ENCODE peak calls at places on chromosomes 2 and 18, in four cellular contexts. L is K562, W is HepG2, Q is SK-N-SH. C is an unnamed sample.
A peak's percentile ranks its signal among the peaks of the same experiment; 100 is the strongest.

GRCh38 chr2:110958720-110959119 is 162.0 kb upstream of the BCL2L11 start:
- DNase-seq in L (no peak), W (no peak), Q (no peak), C (no peak)

GRCh38 chr2:9136997-9137819 is 69.4 kb upstream of the ASAP2 start:
- DNase-seq in L (no peak), W (peak; percentile 57), Q (no peak), C (no peak)

GRCh38 chr2:13193900-13194299 is 477.2 kb downstream of the TRIB2 start:
- DNase-seq in L (no peak), W (peak; percentile 14), Q (peak; percentile 26), C (no peak)

GRCh38 chr2:33606622-33607021 is 7.5 kb upstream of the FAM98A start:
- DNase-seq in L (no peak), W (no peak), Q (no peak), C (no peak)

GRCh38 chr2:43051316-43051715 is 175.1 kb downstream of the ZFP36L2 start:
- DNase-seq in L (no peak), W (no peak), Q (no peak), C (no peak)

GRCh38 chr18:1104265-1104792 is 199.7 kb downstream of the ADCYAP1 start:
- DNase-seq in L (no peak), W (no peak), Q (no peak), C (no peak)

GRCh38 chr18:58135806-58136331 is 91.8 kb downstream of the NEDD4L start:
- DNase-seq in L (peak; percentile 75), W (peak; percentile 31), Q (peak; percentile 76), C (peak; percentile 51)

GRCh38 chr2:21793461-21793860 is 669.7 kb downstream of the TDRD15 start:
- DNase-seq in L (no peak), W (no peak), Q (no peak), C (no peak)

GRCh38 chr2:675982-676646 is 1.1 kb downstream of the TMEM18 start:
- DNase-seq in L (peak; percentile 46), W (peak; percentile 39), Q (peak; percentile 66), C (no peak)

GRCh38 chr18:5556317-5556974 is 12.6 kb upstream of the EPB41L3 start:
- DNase-seq in L (no peak), W (peak; percentile 23), Q (no peak), C (no peak)

GRCh38 chr2:189570565-189570964 is 10.0 kb downstream of the SLC40A1 start:
- DNase-seq in L (no peak), W (peak; percentile 74), Q (no peak), C (no peak)

GRCh38 chr2:63192169-63192888 is 141.7 kb downstream of the OTX1 start:
- DNase-seq in L (no peak), W (peak; percentile 94), Q (no peak), C (no peak)

GRCh38 chr18:8785855-8786765 is 80.8 kb downstream of the MTCL1 start:
- DNase-seq in L (no peak), W (no peak), Q (no peak), C (no peak)

GRCh38 chr18:58288922-58289797 is 245.1 kb downstream of the NEDD4L start:
- DNase-seq in L (no peak), W (no peak), Q (no peak), C (peak; percentile 31)

GRCh38 chr18:42413870-42414269 is 458.8 kb downstream of the PIK3C3 start:
- DNase-seq in L (no peak), W (no peak), Q (no peak), C (no peak)

GRCh38 chr2:162747974-162748373 is 90.6 kb downstream of the KCNH7 start:
- DNase-seq in L (no peak), W (no peak), Q (no peak), C (no peak)

GRCh38 chr18:12820526-12820925 is 63.5 kb downstream of the PTPN2 start:
- DNase-seq in L (no peak), W (no peak), Q (no peak), C (no peak)

GRCh38 chr2:18831916-18832510 is 242.6 kb upstream of the NT5C1B start:
- DNase-seq in L (no peak), W (no peak), Q (no peak), C (no peak)

GRCh38 chr18:62258606-62259005 is 66.5 kb upstream of the TNFRSF11A start:
- DNase-seq in L (no peak), W (no peak), Q (no peak), C (no peak)

GRCh38 chr18:30501594-30501993 is 540.9 kb downstream of the DSC3 start:
- DNase-seq in L (no peak), W (no peak), Q (no peak), C (no peak)

GRCh38 chr2:150526827-150527226 is 39.4 kb upstream of the RND3 start:
- DNase-seq in L (no peak), W (peak; percentile 24), Q (no peak), C (no peak)

GRCh38 chr2:134852518-134852917 is 14.1 kb downstream of the ACMSD start:
- DNase-seq in L (no peak), W (no peak), Q (no peak), C (no peak)

GRCh38 chr2:240217431-240218301 is 77.2 kb upstream of the OTOS start:
- DNase-seq in L (peak; percentile 57), W (no peak), Q (no peak), C (no peak)

GRCh38 chr2:159538801-159539200 is 77.5 kb downstream of the BAZ2B start:
- DNase-seq in L (no peak), W (no peak), Q (no peak), C (no peak)

GRCh38 chr18:67280843-67281242 is 235.7 kb downstream of the DSEL start:
- DNase-seq in L (no peak), W (no peak), Q (peak; percentile 44), C (no peak)
- TF ChIP-seq TAF1 in L (no peak), W (no peak), Q (no peak), C (no peak)

GRCh38 chr2:208406474-208407451 is at the start of gene PTH2R:
- DNase-seq in L (peak; percentile 14), W (no peak), Q (peak; percentile 65), C (no peak)

GRCh38 chr2:208407667-208408066 is 1.1 kb downstream of the PTH2R start:
- DNase-seq in L (peak; percentile 34), W (peak; percentile 3), Q (peak; percentile 45), C (no peak)
- TF ChIP-seq TAF1 in L (no peak), W (no peak), Q (no peak), C (no peak)

DNA sequence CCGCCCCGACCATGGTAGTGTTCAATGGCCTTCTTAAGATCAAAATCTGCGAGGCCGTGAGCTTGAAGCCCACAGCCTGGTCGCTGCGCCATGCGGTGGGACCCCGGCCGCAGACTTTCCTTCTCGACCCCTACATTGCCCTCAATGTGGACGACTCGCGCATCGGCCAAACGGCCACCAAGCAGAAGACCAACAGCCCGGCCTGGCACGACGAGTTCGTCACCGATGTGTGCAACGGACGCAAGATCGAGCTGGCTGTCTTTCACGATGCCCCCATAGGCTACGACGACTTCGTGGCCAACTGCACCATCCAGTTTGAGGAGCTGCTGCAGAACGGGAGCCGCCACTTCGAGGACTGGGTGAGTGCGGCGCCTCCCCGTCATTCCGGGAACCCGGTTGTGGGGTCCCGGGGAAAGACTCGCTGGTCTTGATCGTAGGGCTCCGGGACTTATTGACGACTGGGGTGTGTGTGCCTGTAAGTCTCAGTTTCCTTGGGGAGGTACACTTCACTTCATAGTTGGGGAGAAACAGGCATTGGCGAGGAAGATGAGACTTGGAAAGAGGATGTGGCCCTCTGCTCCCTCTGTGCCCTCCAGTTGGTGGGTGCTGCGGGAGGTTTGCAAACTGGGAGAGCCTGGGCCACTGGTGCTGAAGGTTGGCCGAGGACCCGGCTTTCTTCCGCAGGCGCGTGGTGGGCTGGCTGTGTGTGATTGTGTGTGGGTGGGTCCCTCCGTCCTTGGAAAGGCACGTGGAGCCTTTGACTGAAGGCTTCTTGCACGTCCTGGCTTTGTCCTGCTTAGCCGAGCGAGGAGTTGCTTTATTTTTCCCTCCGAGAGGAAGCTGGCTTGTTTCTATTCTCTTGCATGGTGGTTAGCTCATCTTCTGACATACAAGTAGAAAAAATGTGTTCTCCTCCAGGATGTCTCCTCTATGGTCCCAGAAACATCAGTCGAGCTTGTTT is 895 bp downstream of the PRKCE start:
- DNase-seq in L (no peak), W (no peak), Q (peak; percentile 43), C (peak; percentile 32)
- TF ChIP-seq TAF1 in L (no peak), W (no peak), Q (no peak), C (no peak)

DNA sequence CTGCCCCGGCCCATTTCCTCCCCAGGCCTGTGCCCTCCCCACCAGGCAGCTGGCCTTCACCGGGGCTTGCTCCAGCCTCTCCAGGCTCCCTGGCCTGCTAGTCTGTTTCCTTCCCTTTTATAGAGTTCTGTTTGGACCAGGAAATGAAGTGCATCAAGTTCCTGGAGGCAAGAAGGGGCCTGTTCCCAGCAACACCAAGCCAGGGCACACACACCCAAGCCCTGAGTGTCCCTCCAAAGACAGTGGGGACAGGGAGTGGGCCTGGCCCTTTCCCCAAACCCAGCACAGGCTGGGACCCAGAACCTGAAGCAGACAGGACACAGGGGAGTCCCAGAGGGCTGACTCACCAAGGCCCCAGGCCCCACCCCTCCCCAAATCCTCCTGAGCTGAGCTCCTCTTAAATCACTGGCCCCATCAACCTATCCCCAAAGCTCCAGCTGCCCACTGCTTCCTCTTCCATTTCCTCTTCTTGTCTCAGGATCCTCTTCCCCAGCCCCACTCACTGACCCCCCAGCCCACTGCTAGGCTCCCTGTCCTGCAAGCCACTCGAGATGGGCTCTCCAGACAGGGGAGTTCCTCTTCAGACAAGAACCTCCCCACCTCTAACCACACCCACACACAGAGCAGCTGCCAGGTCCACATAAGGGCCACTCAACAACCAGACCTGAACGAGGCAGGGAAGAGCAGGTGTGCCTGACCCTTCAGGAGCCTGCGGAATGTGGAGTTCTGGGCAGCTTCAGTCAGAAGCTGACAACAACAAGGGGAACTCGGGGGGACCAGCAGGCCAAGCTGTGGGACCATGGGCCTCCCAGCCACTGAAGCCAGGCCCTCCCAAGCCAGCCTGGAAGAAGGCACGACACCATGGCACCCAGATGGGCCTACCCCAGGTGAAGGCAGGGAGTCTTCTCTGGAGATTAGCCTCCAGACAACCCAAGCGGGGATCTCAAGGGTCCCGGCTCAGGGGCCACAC is 74.2 kb downstream of the TNS1 start:
- DNase-seq in L (no peak), W (no peak), Q (no peak), C (no peak)
- TF ChIP-seq TAF1 in L (no peak), W (no peak), Q (no peak), C (no peak)

GRCh38 chr2:48733067-48733503 is 22.4 kb downstream of the LHCGR start:
- DNase-seq in L (no peak), W (no peak), Q (no peak), C (no peak)

GRCh38 chr2:48725696-48726494 is 29.6 kb downstream of the LHCGR start:
- DNase-seq in L (no peak), W (peak; percentile 12), Q (no peak), C (no peak)

GRCh38 chr2:48728295-48728694 is 27.2 kb downstream of the LHCGR start:
- DNase-seq in L (no peak), W (no peak), Q (no peak), C (no peak)

GRCh38 chr2:48727560-48727959 is 28.0 kb downstream of the LHCGR start:
- DNase-seq in L (no peak), W (no peak), Q (no peak), C (no peak)

GRCh38 chr2:48728827-48729226 is 26.7 kb downstream of the LHCGR start:
- DNase-seq in L (no peak), W (no peak), Q (no peak), C (no peak)
- TF ChIP-seq TAF1 in L (no peak), W (no peak), Q (no peak), C (no peak)

DNA sequence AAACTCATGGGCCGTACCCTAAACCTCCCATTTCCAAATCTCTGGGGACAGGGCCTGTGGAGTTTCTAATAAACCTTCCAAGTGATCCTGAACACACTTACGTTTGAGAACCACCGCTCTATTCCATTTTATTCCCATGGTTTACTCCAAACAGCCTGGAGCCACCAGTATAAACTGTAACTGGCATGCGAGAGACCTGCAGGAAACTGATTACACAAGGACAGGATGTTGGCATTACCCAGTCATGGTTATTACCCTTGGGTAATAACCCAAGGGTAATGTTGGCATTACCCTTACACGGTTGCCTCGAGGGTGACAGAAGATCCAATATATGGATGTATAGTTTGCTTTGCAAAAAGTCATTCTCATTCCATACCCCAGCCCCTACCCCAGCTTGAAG is 37.0 kb upstream of the YPEL5 start:
- DNase-seq in L (no peak), W (no peak), Q (no peak), C (no peak)
- TF ChIP-seq TAF1 in L (no peak), W (no peak), Q (no peak), C (no peak)